ENCODE peak calls at places on chromosome 20, in nine cellular contexts. N is CD8-positive, alpha-beta memory T cell; P is A549; D is SJSA1; Q is breast epithelium; C is hepatocyte; S is pancreas; E is GM23248; R is GM23338. G is an unnamed sample. For H3K4me1, the result is how much of the 10 kb centered on the place peaks cover.

GRCh38 chr20:63737940-63738686 is 1.5 kb upstream of the SLC2A4RG start:
- DNase-seq in N (peak), P (no peak), D (no peak), Q (no peak), C (peak), S (peak), E (no peak), R (peak), G (peak)

GRCh38 chr20:3862333-3862732 is 15.7 kb downstream of the MAVS start:
- DNase-seq in N (no peak), P (no peak), D (no peak), Q (no peak), C (no peak), S (no peak), E (no peak), R (no peak), G (no peak)

GRCh38 chr20:35437599-35437998 is 429 bp downstream of the GDF5 start:
- DNase-seq in N (no peak), P (no peak), D (no peak), Q (no peak), C (no peak), S (no peak), E (no peak), R (no peak), G (no peak)

GRCh38 chr20:61753196-61753942 is 312.3 kb downstream of the TAF4 start:
- DNase-seq in N (no peak), P (no peak), D (peak), Q (peak), C (peak), S (no peak), E (peak), R (no peak), G (no peak)

GRCh38 chr20:23165307-23165750 is 79.2 kb upstream of the CD93 start:
- DNase-seq in N (no peak), P (no peak), D (no peak), Q (no peak), C (peak), S (no peak), E (no peak), R (peak), G (no peak)

GRCh38 chr20:25669826-25670422 is 26.7 kb downstream of the ZNF337 start:
- DNase-seq in N (no peak), P (peak), D (no peak), Q (no peak), C (peak), S (no peak), E (peak), R (peak), G (no peak)

GRCh38 chr20:32543570-32544259 is 41.4 kb downstream of the NOL4L start:
- DNase-seq in N (no peak), P (no peak), D (no peak), Q (no peak), C (no peak), S (no peak), E (no peak), R (no peak), G (no peak)

GRCh38 chr20:61960836-61961235 is 104.8 kb downstream of the TAF4 start:
- DNase-seq in N (no peak), P (no peak), D (no peak), Q (no peak), C (no peak), S (no peak), E (no peak), R (no peak), G (no peak)

GRCh38 chr20:51189814-51190782 is 167.2 kb upstream of the KCNG1 start:
- DNase-seq in N (no peak), P (no peak), D (no peak), Q (no peak), C (no peak), S (no peak), E (no peak), R (no peak), G (no peak)

GRCh38 chr20:36950432-36951197 is 893 bp downstream of the SAMHD1 start:
- DNase-seq in N (peak), P (peak), D (peak), Q (no peak), C (peak), S (peak), E (peak), R (peak), G (peak)

GRCh38 chr20:63366658-63367360 is 5.7 kb upstream of the CHRNA4 start:
- DNase-seq in N (no peak), P (no peak), D (no peak), Q (no peak), C (no peak), S (no peak), E (no peak), R (no peak), G (no peak)

GRCh38 chr20:6696001-6696400 is 71.5 kb upstream of the BMP2 start:
- DNase-seq in N (no peak), P (no peak), D (no peak), Q (no peak), C (no peak), S (no peak), E (no peak), R (no peak), G (no peak)
- H3K4me1 ChIP-seq in N (under half), P (under half), D (under half), Q (under half), C (under half), S (under half), E (under half), R (under half), G (under half)

DNA sequence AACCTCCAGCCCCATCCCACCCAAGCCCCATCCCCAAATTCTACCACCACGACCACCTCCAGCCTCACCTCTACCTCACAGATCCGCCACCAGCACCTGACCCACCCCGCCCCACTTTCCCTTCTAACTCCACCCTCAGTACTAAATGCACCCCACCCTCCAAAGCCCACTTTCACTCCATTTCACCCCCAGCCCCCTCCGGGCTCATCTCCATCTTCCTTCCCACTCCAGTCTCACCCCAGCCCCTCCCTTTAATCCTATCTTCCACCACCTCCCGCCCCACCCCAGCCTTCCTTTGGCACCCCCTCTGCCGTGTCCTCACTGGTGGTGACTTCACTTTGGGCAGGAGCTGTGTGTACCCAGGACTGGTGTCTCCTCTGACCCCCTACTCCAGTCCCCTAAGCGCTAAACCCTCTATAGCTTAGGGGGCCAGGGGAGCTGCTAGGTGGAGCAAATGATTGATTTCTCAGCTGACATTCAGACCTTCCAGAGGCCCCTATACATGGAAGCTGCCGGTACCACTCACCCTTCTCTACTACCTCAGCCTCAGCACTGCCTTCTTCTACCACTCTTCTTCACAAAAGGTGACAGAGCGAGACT is 2.8 kb upstream of the NSFL1C start:
- DNase-seq in N (no peak), P (no peak), D (no peak), Q (no peak), C (no peak), S (peak), E (peak), R (no peak), G (no peak)
- H3K4me1 ChIP-seq in N (under half), P (under half), D (under half), Q (under half), C (under half), S (under half), E (under half), R (under half), G (under half)

GRCh38 chr20:17644451-17644850 is 37.6 kb downstream of the RRBP1 start:
- DNase-seq in N (no peak), P (no peak), D (no peak), Q (no peak), C (no peak), S (peak), E (no peak), R (no peak), G (peak)

GRCh38 chr20:17646209-17646717 is 35.8 kb downstream of the RRBP1 start:
- DNase-seq in N (no peak), P (no peak), D (no peak), Q (no peak), C (no peak), S (no peak), E (no peak), R (no peak), G (peak)

GRCh38 chr20:17643531-17644188 is 38.4 kb downstream of the RRBP1 start:
- DNase-seq in N (no peak), P (no peak), D (no peak), Q (no peak), C (no peak), S (no peak), E (no peak), R (no peak), G (peak)

GRCh38 chr20:17645546-17646208 is 36.4 kb downstream of the RRBP1 start:
- DNase-seq in N (no peak), P (no peak), D (no peak), Q (no peak), C (no peak), S (no peak), E (peak), R (no peak), G (peak)

DNA sequence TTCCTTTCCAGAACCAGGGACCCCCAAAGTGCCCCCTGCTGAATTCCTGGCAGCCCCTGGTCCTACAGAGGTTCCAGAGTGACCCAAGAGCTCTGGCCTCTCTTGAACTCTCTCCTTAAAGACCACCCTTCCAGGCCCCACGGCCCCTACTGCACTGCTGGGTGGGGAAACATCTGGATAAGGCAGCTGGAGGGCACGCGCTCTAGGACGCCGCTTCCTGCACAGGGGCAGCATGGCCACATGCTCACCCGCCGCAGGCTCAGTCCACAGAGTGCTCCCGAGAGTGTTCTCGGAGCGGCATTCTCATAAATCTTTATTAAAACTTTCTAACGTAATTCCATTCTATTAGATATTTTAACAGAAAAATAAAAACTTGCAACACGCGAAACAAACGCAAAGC is 37.0 kb downstream of the RRBP1 start:
- DNase-seq in N (no peak), P (no peak), D (no peak), Q (no peak), C (no peak), S (no peak), E (no peak), R (no peak), G (peak)
- H3K4me1 ChIP-seq in N (under half), P (under half), D (under half), Q (under half), C (under half), S (half or more), E (under half), R (under half), G (under half)

DNA sequence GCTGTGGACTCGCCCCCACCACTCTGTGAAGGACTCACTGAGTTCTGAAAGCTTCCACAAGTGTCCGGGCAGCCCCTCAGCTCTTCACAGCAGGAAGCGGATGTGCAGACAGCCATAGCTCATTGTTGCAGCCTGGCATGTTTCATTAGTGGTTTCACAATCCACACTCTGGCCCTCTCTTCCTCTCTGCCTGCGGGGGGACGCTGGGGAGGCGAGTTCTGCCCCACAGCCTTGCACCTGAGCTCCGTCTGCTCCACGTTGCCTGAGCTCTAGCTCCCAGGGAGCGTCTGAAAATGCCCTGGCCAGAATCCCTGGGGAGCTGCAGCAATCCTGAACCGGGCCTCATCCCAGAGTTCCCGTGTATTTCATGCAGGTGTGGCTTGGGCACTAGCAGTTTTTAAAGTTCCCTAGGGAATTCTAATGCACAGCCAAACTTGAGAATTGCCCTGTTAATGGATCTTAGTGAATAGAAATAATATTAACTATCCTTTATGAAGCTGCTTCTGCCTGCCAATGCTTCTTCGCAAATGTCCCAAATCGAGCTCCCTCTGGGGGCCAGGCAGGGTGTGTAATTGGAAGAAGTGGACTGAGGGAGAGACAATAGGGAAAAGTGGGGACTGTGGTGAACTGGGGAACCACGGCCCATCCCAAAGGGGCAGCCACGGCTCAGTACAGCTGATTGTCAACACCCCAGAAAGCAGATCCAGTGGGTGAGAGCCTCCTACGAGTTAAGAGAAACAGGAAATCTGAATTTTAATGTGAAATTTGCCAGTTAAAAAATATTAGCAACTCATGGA is 51.5 kb downstream of the CTCFL start:
- DNase-seq in N (no peak), P (no peak), D (no peak), Q (peak), C (no peak), S (no peak), E (no peak), R (peak), G (no peak)
- H3K4me1 ChIP-seq in N (under half), P (under half), D (under half), Q (under half), C (under half), S (under half), E (under half), R (under half), G (under half)

GRCh38 chr20:14715400-14715799 is 378.0 kb upstream of the FLRT3 start:
- DNase-seq in N (no peak), P (no peak), D (no peak), Q (no peak), C (no peak), S (no peak), E (no peak), R (peak), G (no peak)

GRCh38 chr20:14710941-14711340 is 373.5 kb upstream of the FLRT3 start:
- DNase-seq in N (no peak), P (no peak), D (no peak), Q (no peak), C (no peak), S (no peak), E (no peak), R (no peak), G (no peak)

GRCh38 chr20:14711681-14712080 is 374.3 kb upstream of the FLRT3 start:
- DNase-seq in N (no peak), P (no peak), D (peak), Q (no peak), C (peak), S (no peak), E (peak), R (peak), G (no peak)

GRCh38 chr20:14709439-14709838 is 372.0 kb upstream of the FLRT3 start:
- DNase-seq in N (no peak), P (no peak), D (no peak), Q (no peak), C (peak), S (no peak), E (no peak), R (no peak), G (no peak)

GRCh38 chr20:14712302-14712739 is 374.9 kb upstream of the FLRT3 start:
- DNase-seq in N (no peak), P (peak), D (peak), Q (no peak), C (peak), S (peak), E (peak), R (peak), G (no peak)
- H3K4me1 ChIP-seq in N (under half), P (half or more), D (under half), Q (under half), C (half or more), S (under half), E (under half), R (half or more), G (under half)

GRCh38 chr20:58092353-58092752 is 136.1 kb downstream of the ANKRD60 start:
- DNase-seq in N (no peak), P (no peak), D (no peak), Q (no peak), C (no peak), S (no peak), E (no peak), R (no peak), G (no peak)
- H3K4me1 ChIP-seq in N (under half), P (under half), D (under half), Q (under half), C (under half), S (under half), E (under half), R (under half), G (under half)

G was measured in aorta.